ENCODE peak calls at places on chromosomes 11 and 22, in six cellular contexts. Z is HepG2; O is CD8-positive, alpha-beta T cell; S is GM10248; Q is pancreas; B is choroid plexus epithelial cell. Y is an unnamed sample.

GRCh38 chr22:39938509-39938908 is 21.7 kb upstream of the TMA7B start:
- DNase-seq in Z (no peak), O (no peak), S (no peak), Q (no peak), B (no peak), Y (no peak)

GRCh38 chr11:18802381-18803257 is 11.0 kb upstream of the PTPN5 start:
- DNase-seq in Z (peak), O (no peak), S (peak), Q (peak), B (peak), Y (peak)

GRCh38 chr22:39313258-39314001 is 6.0 kb downstream of the RPL3 start:
- DNase-seq in Z (no peak), O (no peak), S (no peak), Q (no peak), B (no peak), Y (no peak)

GRCh38 chr11:2261436-2262230 is 8.8 kb downstream of the ASCL2 start:
- DNase-seq in Z (no peak), O (no peak), S (no peak), Q (no peak), B (no peak), Y (no peak)

GRCh38 chr11:27471588-27472397 is 797 bp downstream of the LGR4 start:
- DNase-seq in Z (no peak), O (peak), S (peak), Q (peak), B (peak), Y (no peak)

GRCh38 chr11:82960000-82960778 is 58.7 kb downstream of the DDIAS start:
- DNase-seq in Z (no peak), O (peak), S (peak), Q (no peak), B (no peak), Y (no peak)

GRCh38 chr11:75029836-75030631 is 41.3 kb downstream of the NEU3 start:
- DNase-seq in Z (no peak), O (no peak), S (no peak), Q (no peak), B (no peak), Y (no peak)

GRCh38 chr11:82398300-82398815 is 335.3 kb downstream of the FAM181B start:
- DNase-seq in Z (peak), O (no peak), S (no peak), Q (no peak), B (no peak), Y (no peak)

GRCh38 chr11:17563961-17564686 is 17.1 kb downstream of the OTOG start:
- DNase-seq in Z (no peak), O (no peak), S (no peak), Q (no peak), B (no peak), Y (no peak)

GRCh38 chr11:6410695-6411430 is 8.0 kb downstream of the APBB1 start:
- DNase-seq in Z (no peak), O (no peak), S (no peak), Q (no peak), B (no peak), Y (no peak)

DNA sequence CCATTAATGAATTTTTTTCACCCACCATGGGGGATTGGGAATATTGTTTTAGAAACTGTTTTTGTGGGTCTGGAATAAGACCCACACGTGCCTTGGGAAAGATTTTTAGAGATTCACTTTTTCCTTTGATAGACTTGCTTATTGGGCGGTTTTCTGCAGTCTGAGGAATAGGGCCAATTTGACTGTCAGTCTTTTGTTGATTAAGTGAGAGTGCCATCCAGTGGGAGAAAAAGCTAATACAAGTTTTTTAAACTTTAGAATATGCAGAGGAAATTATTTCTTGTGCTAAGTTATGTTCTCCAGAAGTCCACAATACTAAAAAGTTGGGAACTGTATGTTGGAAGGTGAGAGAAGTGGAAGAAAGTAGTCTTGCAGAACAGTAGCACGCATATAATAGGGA is 56.1 kb downstream of the PRMT3 start:
- DNase-seq in Z (peak), O (no peak), S (no peak), Q (no peak), B (peak), Y (peak)
- TF ChIP-seq CTCF in Z (peak), O (peak), S (peak), Q (no peak), B (peak), Y (peak)

DNA sequence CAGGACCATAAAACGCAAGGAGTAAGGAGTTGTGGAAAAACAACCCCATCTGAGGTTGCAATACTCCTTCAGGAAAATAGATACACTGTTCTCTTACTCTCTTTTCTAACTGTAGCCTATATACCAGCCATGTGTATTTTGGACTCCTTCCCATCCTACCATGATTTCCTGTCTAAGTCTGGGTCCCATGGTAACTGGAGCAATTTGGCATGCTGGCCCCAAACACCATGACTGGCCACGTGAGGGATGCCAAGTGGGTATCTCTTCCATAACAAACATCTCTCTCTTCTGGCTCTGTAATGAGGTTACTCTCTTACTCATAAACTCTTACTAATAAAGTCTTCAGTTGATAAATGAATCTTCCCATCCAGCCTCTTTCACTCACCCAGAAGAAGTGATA is 26.5 kb downstream of the ABTB2 start:
- DNase-seq in Z (no peak), O (no peak), S (no peak), Q (peak), B (peak), Y (peak)
- TF ChIP-seq CTCF in Z (no peak), O (no peak), S (no peak), Q (no peak), B (no peak), Y (no peak)

GRCh38 chr11:110529043-110529442 is 99.3 kb downstream of the FDX1 start:
- DNase-seq in Z (peak), O (no peak), S (no peak), Q (no peak), B (peak), Y (peak)
- TF ChIP-seq CTCF in Z (peak), O (no peak), S (peak), Q (no peak), B (peak), Y (peak)

DNA sequence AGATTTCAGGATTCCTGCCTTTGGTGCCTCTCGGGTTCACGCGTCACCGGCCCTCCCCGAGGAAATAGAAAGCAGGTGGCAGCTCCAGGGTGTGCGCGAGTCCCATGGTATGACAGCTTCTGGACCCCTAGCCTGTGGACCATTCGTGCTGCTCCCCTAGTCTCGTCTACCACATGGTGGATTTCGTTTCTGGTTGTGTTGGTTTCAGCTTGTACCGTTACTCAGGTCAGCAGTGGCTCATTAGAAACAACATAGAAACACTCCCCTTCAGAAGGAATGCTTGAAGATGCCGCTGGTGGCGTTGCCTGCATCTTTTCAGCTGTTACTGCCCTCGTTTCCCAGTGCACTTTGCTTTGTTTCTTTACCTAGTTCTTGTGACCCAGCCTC is 705 bp downstream of the TTC17 start:
- DNase-seq in Z (peak), O (no peak), S (peak), Q (no peak), B (peak), Y (peak)
- TF ChIP-seq CTCF in Z (no peak), O (no peak), S (no peak), Q (no peak), B (no peak), Y (no peak)

DNA sequence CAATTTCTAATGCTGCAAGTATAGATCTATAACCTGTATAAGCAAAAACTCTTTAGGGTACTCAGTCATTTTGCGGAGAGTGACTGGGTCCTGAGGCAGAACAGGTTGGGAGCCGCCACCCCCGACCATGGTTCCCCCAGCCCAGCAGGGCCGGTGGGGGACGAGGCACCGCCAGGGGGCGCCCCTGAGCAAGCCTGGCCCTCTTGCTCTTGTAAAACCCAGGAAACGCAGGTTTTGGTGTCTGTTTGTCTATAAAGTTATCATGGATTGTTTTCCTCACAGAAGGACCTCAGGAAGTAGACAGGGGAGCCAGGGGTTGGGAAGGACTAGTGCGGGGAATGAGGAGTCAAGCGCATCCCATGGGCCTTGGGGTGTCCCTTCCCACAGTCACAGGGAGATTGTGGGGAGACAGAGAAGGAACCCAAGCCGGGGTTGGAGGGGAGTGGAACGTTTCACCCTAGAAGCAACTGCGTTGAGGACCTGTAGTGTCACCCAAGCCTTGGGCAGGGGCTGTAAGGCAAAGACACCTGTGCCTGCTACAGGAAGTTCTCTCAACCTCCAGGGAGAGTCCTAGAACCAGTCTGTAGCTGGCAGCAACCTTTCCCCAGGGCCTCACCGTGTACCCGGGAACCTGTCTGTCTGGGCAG is 26.4 kb downstream of the KCTD17 start:
- DNase-seq in Z (peak), O (peak), S (peak), Q (peak), B (peak), Y (peak)
- TF ChIP-seq CTCF in Z (peak), O (peak), S (peak), Q (peak), B (peak), Y (peak)